ENCODE peak calls at places on chromosome 16, in six cellular contexts. G, F, C, U, Q and V are unnamed samples.

GRCh38 chr16:85829266-85829665 is 29.8 kb downstream of the COX4I1 start:
- DNase-seq in G (no peak), F (no peak), C (no peak), U (no peak), Q (no peak), V (no peak)

GRCh38 chr16:54987081-54987480 is 56.4 kb downstream of the IRX5 start:
- DNase-seq in G (no peak), F (no peak), C (no peak), U (no peak), Q (no peak), V (no peak)

GRCh38 chr16:30113031-30113710 is at the start of gene GDPD3:
- DNase-seq in G (no peak), F (no peak), C (no peak), U (no peak), Q (peak), V (no peak)

GRCh38 chr16:72950669-72951068 is 97.3 kb downstream of the ZFHX3 start:
- DNase-seq in G (no peak), F (no peak), C (no peak), U (no peak), Q (no peak), V (no peak)

GRCh38 chr16:27701381-27701780 is 151.4 kb downstream of the KATNIP start:
- DNase-seq in G (no peak), F (no peak), C (no peak), U (no peak), Q (no peak), V (no peak)

GRCh38 chr16:27286446-27286845 is 17.9 kb upstream of the NSMCE1 start:
- DNase-seq in G (no peak), F (peak), C (no peak), U (peak), Q (no peak), V (peak)

GRCh38 chr16:87463722-87464690 is 28.8 kb downstream of the ZCCHC14 start:
- DNase-seq in G (no peak), F (peak), C (peak), U (peak), Q (no peak), V (peak)

GRCh38 chr16:86041205-86041604 is 142.2 kb downstream of the IRF8 start:
- DNase-seq in G (no peak), F (no peak), C (no peak), U (no peak), Q (no peak), V (no peak)

GRCh38 chr16:30694926-30695678 is 3.9 kb upstream of the SRCAP start:
- DNase-seq in G (no peak), F (no peak), C (no peak), U (no peak), Q (no peak), V (no peak)

GRCh38 chr16:4608704-4608980 is 6.0 kb downstream of the UBALD1 start:
- DNase-seq in G (no peak), F (no peak), C (no peak), U (no peak), Q (no peak), V (no peak)

GRCh38 chr16:46859719-46860152 is 24.4 kb upstream of the GPT2 start:
- DNase-seq in G (no peak), F (peak), C (no peak), U (peak), Q (no peak), V (no peak)

GRCh38 chr16:7013990-7014389 is 318.7 kb upstream of the RBFOX1 start:
- DNase-seq in G (no peak), F (no peak), C (peak), U (no peak), Q (no peak), V (no peak)

GRCh38 chr16:19424478-19424877 is 6.8 kb downstream of the TMC5 start:
- DNase-seq in G (no peak), F (no peak), C (no peak), U (no peak), Q (no peak), V (no peak)

GRCh38 chr16:2706085-2706484 is 13.9 kb downstream of the PRSS27 start:
- DNase-seq in G (no peak), F (no peak), C (no peak), U (no peak), Q (no peak), V (no peak)

GRCh38 chr16:84443166-84443802 is 61.2 kb downstream of the MEAK7 start:
- DNase-seq in G (no peak), F (no peak), C (no peak), U (no peak), Q (no peak), V (no peak)

GRCh38 chr16:47687694-47688093 is 226.6 kb downstream of the PHKB start:
- DNase-seq in G (no peak), F (no peak), C (no peak), U (no peak), Q (no peak), V (no peak)

GRCh38 chr16:27778926-27779570 is 229.1 kb downstream of the KATNIP start:
- DNase-seq in G (no peak), F (no peak), C (no peak), U (no peak), Q (no peak), V (no peak)

GRCh38 chr16:88681709-88682451 is 4.4 kb downstream of the SNAI3 start:
- DNase-seq in G (no peak), F (no peak), C (peak), U (no peak), Q (peak), V (peak)

GRCh38 chr16:48321307-48322036 is 63.7 kb downstream of the SIAH1 start:
- DNase-seq in G (no peak), F (peak), C (no peak), U (peak), Q (no peak), V (no peak)

GRCh38 chr16:48053346-48053745 is 102.4 kb downstream of the ABCC12 start:
- DNase-seq in G (no peak), F (peak), C (no peak), U (peak), Q (no peak), V (no peak)

GRCh38 chr16:85718682-85719081 is 29.9 kb upstream of the GINS2 start:
- DNase-seq in G (no peak), F (no peak), C (peak), U (no peak), Q (no peak), V (no peak)

GRCh38 chr16:56589141-56590039 is at the start of gene MT3:
- DNase-seq in G (no peak), F (no peak), C (no peak), U (no peak), Q (no peak), V (peak)

GRCh38 chr16:57023541-57024249 is 34.3 kb downstream of the NLRC5 start:
- DNase-seq in G (no peak), F (no peak), C (no peak), U (no peak), Q (no peak), V (no peak)

GRCh38 chr16:56708821-56709685 is 20.9 kb upstream of the NUP93 start:
- DNase-seq in G (no peak), F (no peak), C (peak), U (no peak), Q (no peak), V (peak)

GRCh38 chr16:57289391-57290257 is 5.2 kb upstream of the PLLP start:
- DNase-seq in G (no peak), F (no peak), C (no peak), U (no peak), Q (no peak), V (no peak)

GRCh38 chr16:57042157-57043111 is 49.9 kb upstream of the CPNE2 start:
- DNase-seq in G (no peak), F (no peak), C (peak), U (peak), Q (no peak), V (no peak)

GRCh38 chr16:16121185-16121727 is 102.0 kb downstream of the ABCC6 start:
- DNase-seq in G (no peak), F (no peak), C (no peak), U (no peak), Q (no peak), V (no peak)

DNA sequence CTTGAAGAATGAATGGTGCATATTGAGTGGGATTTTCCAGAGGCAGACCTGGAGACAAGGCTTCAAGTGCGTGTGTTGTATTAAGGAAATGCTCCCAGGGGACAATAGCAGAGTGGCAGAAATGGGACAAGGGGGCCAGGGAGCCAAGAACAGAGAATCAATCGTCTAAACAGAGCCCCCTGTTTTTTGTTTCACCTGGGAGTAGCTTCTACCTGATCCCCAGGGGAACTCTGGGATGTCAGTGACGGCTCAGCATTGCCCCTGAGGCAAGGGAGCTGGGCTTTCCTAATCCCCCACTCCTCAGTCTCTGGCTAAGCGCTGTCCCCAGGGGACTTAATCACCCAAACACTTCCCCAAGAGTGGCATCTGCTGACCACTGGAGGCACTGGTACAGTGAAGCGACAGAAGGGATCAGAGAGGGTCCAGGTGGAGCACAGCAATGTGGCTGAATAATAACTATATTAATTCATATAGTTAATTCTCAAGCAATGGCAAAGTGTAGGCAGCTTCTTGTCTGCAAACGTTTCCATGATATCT is 35.7 kb upstream of the C16orf78 start:
- DNase-seq in G (no peak), F (no peak), C (no peak), U (no peak), Q (no peak), V (no peak)
- TF ChIP-seq CTCF in G (no peak), F (no peak), C (no peak), U (no peak), Q (no peak), V (no peak)

DNA sequence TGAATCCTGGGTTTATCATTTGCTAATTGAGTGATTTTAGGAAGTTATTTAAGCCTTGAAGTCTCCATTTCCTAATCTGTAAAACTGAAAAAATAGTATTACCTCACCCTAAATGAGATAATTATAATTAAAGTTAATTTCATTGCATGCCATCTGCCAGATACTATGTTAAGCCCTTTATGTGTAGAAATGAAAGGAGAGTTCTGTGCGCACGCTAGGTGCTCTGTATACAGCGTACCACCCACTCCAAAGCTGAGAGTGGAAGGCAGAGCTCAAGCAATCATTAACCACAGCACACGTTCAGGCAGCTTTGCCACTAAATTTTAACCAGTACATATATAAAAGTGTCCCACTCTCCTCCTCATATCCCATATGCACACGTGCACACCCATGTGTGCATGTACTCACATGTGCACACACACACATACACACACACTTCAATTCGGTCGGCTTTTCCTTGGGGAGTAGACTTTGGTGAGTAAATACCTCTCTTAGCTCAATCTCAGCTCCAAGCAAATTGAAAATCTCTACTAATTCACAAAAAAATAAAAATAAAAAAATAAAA is 204.8 kb downstream of the GRIN2A start:
- DNase-seq in G (no peak), F (no peak), C (no peak), U (no peak), Q (no peak), V (no peak)
- H3K4me3 ChIP-seq in G (no peak), F (no peak), C (no peak), U (no peak), Q (no peak), V (no peak)

DNA sequence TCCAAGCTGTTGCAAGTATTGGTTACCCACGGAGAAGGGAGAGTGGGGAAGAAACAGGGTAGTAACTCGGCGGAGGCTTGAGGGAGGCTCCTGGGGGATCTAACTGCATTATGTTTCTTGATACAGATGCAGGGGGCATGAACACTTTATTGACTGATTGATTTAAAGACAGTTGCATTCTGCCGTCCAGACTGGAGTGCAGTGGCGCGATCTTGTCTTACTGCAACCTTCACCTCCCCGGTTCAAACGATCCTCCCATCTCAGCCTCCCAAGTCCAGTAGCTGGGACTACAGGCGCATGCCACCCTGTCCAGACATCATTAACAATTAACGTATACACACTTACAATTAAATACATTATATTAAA is 15.1 kb upstream of the ERN2 start:
- DNase-seq in G (no peak), F (no peak), C (no peak), U (no peak), Q (no peak), V (peak)
- TF ChIP-seq CTCF in G (no peak), F (no peak), C (peak), U (no peak), Q (no peak), V (no peak)

DNA sequence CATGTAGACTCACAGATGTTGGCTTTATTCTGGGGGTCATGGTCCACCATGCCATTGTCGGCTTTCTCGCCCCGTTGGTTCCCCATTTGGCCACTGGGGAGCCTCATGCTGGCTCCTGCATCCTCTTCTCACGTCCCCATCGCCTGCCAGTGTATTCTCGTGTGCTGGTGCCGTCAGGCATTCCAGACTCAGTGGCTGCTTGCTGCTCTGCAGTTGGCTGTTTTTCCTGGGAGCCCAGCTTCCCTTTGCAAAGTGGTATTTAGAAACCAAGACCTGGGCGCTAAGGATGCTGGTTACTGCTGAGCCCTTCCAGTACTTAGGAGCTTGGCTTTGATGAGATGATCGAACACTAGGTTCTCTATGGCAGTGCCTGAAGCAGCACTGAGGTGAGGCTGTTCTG is 19.1 kb downstream of the CRAMP1 start:
- DNase-seq in G (no peak), F (no peak), C (no peak), U (no peak), Q (no peak), V (no peak)
- H3K4me3 ChIP-seq in G (no peak), F (no peak), C (no peak), U (no peak), Q (no peak), V (no peak)

DNA sequence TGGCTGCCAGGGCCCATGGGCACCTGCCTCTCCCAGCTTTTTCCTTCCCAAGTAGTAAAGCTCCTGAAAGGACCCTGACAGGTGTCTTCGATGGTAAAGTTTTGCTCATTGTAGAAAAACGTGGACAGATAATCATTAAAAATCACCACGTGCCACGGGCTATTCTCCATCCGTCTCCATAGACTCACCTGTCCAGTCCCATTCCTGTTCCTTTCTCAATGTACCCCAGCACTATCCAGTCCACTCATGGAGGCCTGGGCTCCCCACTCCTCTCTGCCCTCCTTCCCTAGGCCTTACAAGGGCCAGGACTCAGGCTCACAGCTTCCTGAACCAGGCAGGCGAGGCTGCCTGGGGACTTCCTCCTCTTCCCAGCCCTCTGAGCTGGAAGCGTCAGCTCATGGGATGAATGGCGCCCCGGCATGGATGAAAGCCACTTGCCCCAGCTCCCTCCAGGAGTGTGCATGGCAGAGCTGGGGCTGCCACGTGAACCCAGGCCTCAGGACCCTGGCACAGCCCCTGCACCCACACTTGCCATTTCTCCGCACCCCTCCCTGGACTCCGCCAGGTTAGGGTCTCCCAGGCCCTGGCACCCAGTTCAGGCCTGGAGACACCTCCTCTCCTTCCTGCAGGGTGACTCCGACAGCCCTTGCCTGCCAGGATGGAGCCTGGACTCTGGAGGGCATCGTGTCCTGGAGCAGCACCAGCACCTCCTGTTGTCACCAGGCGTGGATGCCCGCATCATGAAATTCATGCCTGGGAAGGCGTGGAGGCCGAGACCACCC is 8.8 kb downstream of the CTRB1 start:
- DNase-seq in G (no peak), F (no peak), C (no peak), U (no peak), Q (no peak), V (no peak)
- TF ChIP-seq CTCF in G (no peak), F (no peak), C (no peak), U (no peak), Q (no peak), V (no peak)

DNA sequence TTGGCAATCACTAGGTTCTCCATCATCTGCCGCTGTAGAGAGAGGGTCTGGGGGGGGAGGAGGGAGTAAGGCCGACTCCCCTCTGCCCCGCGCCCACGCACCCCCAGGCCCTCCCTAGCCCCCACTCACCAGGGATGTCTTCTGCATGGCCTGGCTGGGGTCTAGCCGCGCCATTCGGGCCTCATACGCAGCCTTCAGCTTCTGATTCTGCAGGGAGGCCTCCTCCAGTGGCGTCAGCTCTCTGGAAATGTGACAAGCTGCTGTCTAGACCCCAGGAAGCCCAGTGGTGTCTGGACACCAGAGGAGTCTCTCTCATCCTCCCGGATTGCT is 8.3 kb downstream of the VPS9D1 start:
- DNase-seq in G (no peak), F (peak), C (peak), U (no peak), Q (no peak), V (no peak)
- H3K4me3 ChIP-seq in G (peak), F (peak), C (peak), U (peak), Q (no peak), V (no peak)